ENCODE peak calls at places on chromosomes 3 and 15, in four cellular contexts. M, S, L and Z are unnamed samples.
A peak's percentile ranks its signal among the peaks of the same experiment; 100 is the strongest.

GRCh38 chr15:93035953-93036810 is 52.8 kb downstream of the RGMA start:
- DNase-seq in M (peak; percentile 75), S (peak; percentile 37), L (peak; percentile 28), Z (no peak)

GRCh38 chr3:14329116-14329830 is 73.1 kb upstream of the SLC6A6 start:
- DNase-seq in M (no peak), S (no peak), L (no peak), Z (no peak)

GRCh38 chr15:70160267-70160666 is 62.5 kb upstream of the TLE3 start:
- DNase-seq in M (no peak), S (no peak), L (no peak), Z (peak; percentile 35)

GRCh38 chr3:4730734-4731133 is 237.6 kb downstream of the ITPR1 start:
- DNase-seq in M (no peak), S (no peak), L (no peak), Z (no peak)

GRCh38 chr3:165800970-165801369 is 36.3 kb downstream of the BCHE start:
- DNase-seq in M (no peak), S (no peak), L (no peak), Z (no peak)

GRCh38 chr3:187804120-187805106 is 59.1 kb upstream of the BCL6 start:
- DNase-seq in M (no peak), S (no peak), L (no peak), Z (no peak)

GRCh38 chr3:10555263-10555662 is 49.9 kb upstream of the ATP2B2 start:
- DNase-seq in M (no peak), S (no peak), L (no peak), Z (no peak)

GRCh38 chr3:12833226-12834161 is 7.9 kb downstream of the RPL32 start:
- DNase-seq in M (no peak), S (no peak), L (no peak), Z (no peak)

GRCh38 chr3:110261141-110261540 is 810.5 kb upstream of the NECTIN3 start:
- DNase-seq in M (no peak), S (no peak), L (no peak), Z (no peak)

GRCh38 chr3:102332205-102332604 is 102.6 kb upstream of the ZPLD1 start:
- DNase-seq in M (no peak), S (no peak), L (no peak), Z (no peak)

GRCh38 chr15:80999623-81000036 is 1.1 kb upstream of the TLNRD1 start:
- DNase-seq in M (peak; percentile 35), S (peak; percentile 63), L (no peak), Z (no peak)

GRCh38 chr15:41821831-41822230 is 6.1 kb upstream of the JMJD7 start:
- DNase-seq in M (no peak), S (no peak), L (no peak), Z (no peak)
- H3K27ac ChIP-seq in M (no peak overlapping the region), S (no peak overlapping the region), L (no peak overlapping the region), Z (no peak overlapping the region)

GRCh38 chr3:100089802-100090668 is 24.3 kb downstream of the FILIP1L start:
- DNase-seq in M (peak; percentile 49), S (peak; percentile 16), L (peak; percentile 67), Z (no peak)
- TF ChIP-seq CTCF in M (peak; percentile 58), S (peak; percentile 60), L (peak; percentile 61), Z (peak; percentile 77)

GRCh38 chr3:107522510-107523360 is at the start of gene BBX:
- DNase-seq in M (peak; percentile 88), S (peak; percentile 93), L (peak; percentile 88), Z (peak; percentile 98)
- TF ChIP-seq TCF7L2 in M (no peak), S (no peak), L (no peak), Z (no peak)

DNA sequence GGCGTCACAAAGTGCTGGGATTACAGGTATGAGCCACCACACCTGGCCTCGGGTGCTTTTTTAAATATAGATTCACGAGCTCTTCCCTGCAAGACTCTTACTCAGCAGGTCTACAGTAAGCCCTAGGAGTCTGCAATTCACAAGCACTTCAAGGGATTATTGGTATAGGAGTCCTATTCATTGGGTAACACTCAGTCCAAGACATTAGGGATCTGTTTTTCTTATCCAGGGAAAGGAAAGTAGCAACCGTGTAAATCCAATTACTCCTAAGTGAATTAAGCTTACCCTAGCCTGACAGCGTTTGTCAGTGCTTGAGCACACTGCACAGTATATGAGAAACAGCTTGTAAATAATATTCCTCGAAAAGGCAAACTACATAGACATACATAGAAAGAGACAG is 109.9 kb downstream of the SENP2 start:
- DNase-seq in M (no peak), S (no peak), L (no peak), Z (no peak)
- H3K27ac ChIP-seq in M (no peak overlapping the region), S (no peak overlapping the region), L (no peak overlapping the region), Z (no peak overlapping the region)

DNA sequence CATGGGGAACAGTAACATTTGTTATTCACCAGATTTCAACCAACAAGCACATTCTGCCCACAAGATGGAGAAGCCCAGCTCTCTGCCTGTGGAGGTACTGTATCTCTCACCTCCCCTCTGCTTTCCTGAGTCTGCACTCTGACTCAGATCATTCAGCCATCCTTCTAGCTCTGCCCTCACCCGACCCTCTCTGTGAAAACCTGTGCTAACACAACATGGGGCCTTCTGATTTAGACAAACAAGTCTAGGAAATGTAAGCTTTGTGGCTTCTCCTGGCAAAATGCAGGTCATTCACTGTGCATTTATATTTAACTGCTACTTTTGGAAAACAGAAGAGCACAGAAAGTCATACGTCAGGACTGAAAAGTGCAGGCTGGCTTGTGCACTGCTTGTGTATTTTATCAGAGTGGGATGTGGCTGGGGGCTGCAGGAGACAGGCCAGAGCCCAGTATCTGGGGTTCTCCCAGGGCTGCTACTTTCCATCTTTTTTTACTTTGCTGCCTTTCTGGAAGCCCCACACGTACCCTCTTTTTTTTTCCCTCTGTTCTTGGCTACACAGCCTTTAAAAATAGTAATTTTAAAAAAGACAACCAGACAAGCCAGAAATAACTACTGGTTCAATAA is 50.8 kb downstream of the SUSD5 start:
- DNase-seq in M (no peak), S (no peak), L (no peak), Z (no peak)
- TF ChIP-seq CTCF in M (no peak), S (no peak), L (no peak), Z (no peak)

DNA sequence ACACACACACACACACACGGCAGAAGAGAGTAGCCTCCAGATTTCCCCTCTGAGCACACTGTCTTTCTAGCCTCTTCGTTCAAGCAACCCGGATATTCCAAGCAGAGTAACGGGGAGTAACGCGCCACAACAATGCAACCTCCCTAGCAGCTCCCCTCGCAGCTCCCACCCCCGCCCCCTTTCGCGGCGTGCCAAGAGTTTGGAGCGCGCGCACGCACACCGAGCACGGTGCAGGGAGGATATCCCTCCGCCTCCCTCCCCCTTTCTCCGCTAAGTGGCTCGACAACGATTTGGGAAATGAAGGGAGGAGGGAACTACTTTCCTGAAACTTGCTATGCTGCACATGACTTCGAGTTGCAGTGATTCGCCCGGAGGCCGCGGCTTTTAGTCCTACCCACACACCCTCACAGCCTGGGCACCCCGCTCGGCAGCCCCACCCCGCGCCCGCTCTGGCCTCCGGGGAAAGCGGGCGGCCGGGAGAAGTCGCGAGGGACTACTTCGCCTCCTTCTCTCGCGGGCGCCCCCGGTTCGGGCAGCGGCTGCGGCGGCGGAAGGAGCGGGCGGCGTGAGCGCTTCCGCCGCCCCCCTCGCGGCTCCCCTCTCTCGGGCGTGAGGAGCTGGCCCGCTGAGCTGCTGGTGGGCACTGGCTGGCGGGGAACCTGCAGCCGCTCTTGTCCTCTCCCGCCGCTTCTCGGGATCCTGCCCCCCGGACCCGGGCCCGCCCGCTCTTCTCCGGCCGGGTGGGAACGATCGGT is 733 bp upstream of the SPRED1 start:
- DNase-seq in M (peak; percentile 82), S (peak; percentile 96), L (peak; percentile 91), Z (peak; percentile 82)
- TF ChIP-seq TCF7L2 in M (no peak), S (no peak), L (no peak), Z (peak; percentile 41)